ENCODE peak calls at places on chromosomes 4 and X, in eight cellular contexts. One of them, this sample, is unnamed.
A peak's percentile ranks its signal among the peaks of the same experiment; 100 is the strongest.

GRCh38 chr4:154332681-154333421 is 158.7 kb downstream of the DCHS2 start:
- DNase-seq in GM06990: peak; percentile 7
- DNase-seq in naive thymus-derived CD4-positive, alpha-beta T cell: peak; percentile 63
- DNase-seq in brain microvascular endothelial cell: peak; percentile 9
- DNase-seq in NCI-H510A: peak; percentile 70
- DNase-seq in CD4-positive, alpha-beta T cell: peak; percentile 4
- DNase-seq in adrenal gland: peak; percentile 26
- DNase-seq in heart left ventricle: no peak
- DNase-seq in this sample: peak; percentile 27

GRCh38 chrX:111447298-111447697 is 35.3 kb upstream of the DCX start:
- DNase-seq in adrenal gland: no peak
- DNase-seq in naive thymus-derived CD4-positive, alpha-beta T cell: no peak
- DNase-seq in brain microvascular endothelial cell: no peak
- DNase-seq in CD4-positive, alpha-beta T cell: no peak
- DNase-seq in GM06990: peak; percentile 0
- DNase-seq in heart left ventricle: no peak
- DNase-seq in NCI-H510A: peak; percentile 4
- DNase-seq in this sample: no peak

GRCh38 chr4:126678608-126679007 is 954.1 kb upstream of the INTU start:
- DNase-seq in naive thymus-derived CD4-positive, alpha-beta T cell: no peak
- DNase-seq in adrenal gland: no peak
- DNase-seq in heart left ventricle: no peak
- DNase-seq in NCI-H510A: peak; percentile 6
- DNase-seq in brain microvascular endothelial cell: no peak
- DNase-seq in CD4-positive, alpha-beta T cell: no peak
- DNase-seq in GM06990: no peak
- DNase-seq in this sample: no peak

GRCh38 chrX:71563921-71564320 is 14.3 kb upstream of the GCNA start:
- DNase-seq in heart left ventricle: no peak
- DNase-seq in brain microvascular endothelial cell: no peak
- DNase-seq in adrenal gland: no peak
- DNase-seq in CD4-positive, alpha-beta T cell: no peak
- DNase-seq in naive thymus-derived CD4-positive, alpha-beta T cell: no peak
- DNase-seq in GM06990: no peak
- DNase-seq in NCI-H510A: no peak
- DNase-seq in this sample: no peak

GRCh38 chr4:78652282-78652876 is 100.8 kb downstream of the ANXA3 start:
- DNase-seq in GM06990: no peak
- DNase-seq in heart left ventricle: peak; percentile 21
- DNase-seq in brain microvascular endothelial cell: no peak
- DNase-seq in NCI-H510A: no peak
- DNase-seq in naive thymus-derived CD4-positive, alpha-beta T cell: no peak
- DNase-seq in CD4-positive, alpha-beta T cell: no peak
- DNase-seq in adrenal gland: no peak
- DNase-seq in this sample: no peak

GRCh38 chr4:156388826-156389225 is 435.2 kb upstream of the CTSO start:
- DNase-seq in naive thymus-derived CD4-positive, alpha-beta T cell: no peak
- DNase-seq in adrenal gland: no peak
- DNase-seq in GM06990: no peak
- DNase-seq in heart left ventricle: no peak
- DNase-seq in NCI-H510A: no peak
- DNase-seq in CD4-positive, alpha-beta T cell: no peak
- DNase-seq in brain microvascular endothelial cell: peak; percentile 32
- DNase-seq in this sample: no peak

GRCh38 chrX:41730101-41730500 is 6.1 kb downstream of the GPR82 start:
- DNase-seq in GM06990: no peak
- DNase-seq in CD4-positive, alpha-beta T cell: no peak
- DNase-seq in naive thymus-derived CD4-positive, alpha-beta T cell: no peak
- DNase-seq in brain microvascular endothelial cell: no peak
- DNase-seq in adrenal gland: no peak
- DNase-seq in heart left ventricle: no peak
- DNase-seq in NCI-H510A: no peak
- DNase-seq in this sample: no peak

GRCh38 chr4:108272046-108272445 is 103.3 kb upstream of the LEF1 start:
- DNase-seq in GM06990: no peak
- DNase-seq in naive thymus-derived CD4-positive, alpha-beta T cell: no peak
- DNase-seq in NCI-H510A: no peak
- DNase-seq in brain microvascular endothelial cell: no peak
- DNase-seq in adrenal gland: no peak
- DNase-seq in CD4-positive, alpha-beta T cell: no peak
- DNase-seq in heart left ventricle: no peak
- DNase-seq in this sample: no peak

GRCh38 chrX:64885850-64886249 is 90.4 kb downstream of the ZC4H2 start:
- DNase-seq in heart left ventricle: no peak
- DNase-seq in GM06990: no peak
- DNase-seq in naive thymus-derived CD4-positive, alpha-beta T cell: no peak
- DNase-seq in brain microvascular endothelial cell: no peak
- DNase-seq in CD4-positive, alpha-beta T cell: no peak
- DNase-seq in adrenal gland: no peak
- DNase-seq in NCI-H510A: no peak
- DNase-seq in this sample: no peak

GRCh38 chrX:630922-631496 is 418 bp downstream of the SHOX start:
- DNase-seq in GM06990: no peak
- DNase-seq in adrenal gland: no peak
- DNase-seq in heart left ventricle: no peak
- DNase-seq in CD4-positive, alpha-beta T cell: no peak
- DNase-seq in NCI-H510A: no peak
- DNase-seq in naive thymus-derived CD4-positive, alpha-beta T cell: no peak
- DNase-seq in brain microvascular endothelial cell: no peak
- DNase-seq in this sample: no peak

GRCh38 chr4:183718876-183719275 is 59.8 kb downstream of the TRAPPC11 start:
- DNase-seq in CD4-positive, alpha-beta T cell: no peak
- DNase-seq in GM06990: no peak
- DNase-seq in heart left ventricle: no peak
- DNase-seq in naive thymus-derived CD4-positive, alpha-beta T cell: no peak
- DNase-seq in NCI-H510A: no peak
- DNase-seq in adrenal gland: no peak
- DNase-seq in brain microvascular endothelial cell: no peak
- DNase-seq in this sample: no peak

GRCh38 chr4:26858947-26859401 is 1.7 kb upstream of the STIM2 start:
- DNase-seq in CD4-positive, alpha-beta T cell: no peak
- DNase-seq in naive thymus-derived CD4-positive, alpha-beta T cell: no peak
- DNase-seq in adrenal gland: no peak
- DNase-seq in GM06990: no peak
- DNase-seq in brain microvascular endothelial cell: no peak
- DNase-seq in heart left ventricle: no peak
- DNase-seq in NCI-H510A: no peak
- DNase-seq in this sample: no peak

GRCh38 chr4:53463340-53463739 is 85.9 kb downstream of the FIP1L1 start:
- DNase-seq in naive thymus-derived CD4-positive, alpha-beta T cell: no peak
- DNase-seq in heart left ventricle: no peak
- DNase-seq in brain microvascular endothelial cell: no peak
- DNase-seq in NCI-H510A: no peak
- DNase-seq in adrenal gland: no peak
- DNase-seq in CD4-positive, alpha-beta T cell: no peak
- DNase-seq in GM06990: no peak
- DNase-seq in this sample: no peak

GRCh38 chr4:39936565-39937418 is 40.9 kb downstream of the PDS5A start:
- DNase-seq in CD4-positive, alpha-beta T cell: no peak
- DNase-seq in NCI-H510A: no peak
- DNase-seq in adrenal gland: no peak
- DNase-seq in GM06990: no peak
- DNase-seq in heart left ventricle: no peak
- DNase-seq in brain microvascular endothelial cell: no peak
- DNase-seq in naive thymus-derived CD4-positive, alpha-beta T cell: no peak
- DNase-seq in this sample: no peak

GRCh38 chr4:183405371-183405770 is 39.1 kb upstream of the CDKN2AIP start:
- DNase-seq in heart left ventricle: no peak
- DNase-seq in brain microvascular endothelial cell: no peak
- DNase-seq in CD4-positive, alpha-beta T cell: no peak
- DNase-seq in adrenal gland: no peak
- DNase-seq in naive thymus-derived CD4-positive, alpha-beta T cell: no peak
- DNase-seq in NCI-H510A: no peak
- DNase-seq in GM06990: no peak
- DNase-seq in this sample: no peak

GRCh38 chr4:40686081-40686913 is 56.6 kb upstream of the RBM47 start:
- DNase-seq in naive thymus-derived CD4-positive, alpha-beta T cell: no peak
- DNase-seq in CD4-positive, alpha-beta T cell: no peak
- DNase-seq in NCI-H510A: no peak
- DNase-seq in GM06990: no peak
- DNase-seq in heart left ventricle: no peak
- DNase-seq in brain microvascular endothelial cell: no peak
- DNase-seq in adrenal gland: no peak
- DNase-seq in this sample: no peak

GRCh38 chr4:79723507-79723906 is 315.5 kb upstream of the GK2 start:
- DNase-seq in heart left ventricle: no peak
- DNase-seq in GM06990: no peak
- DNase-seq in brain microvascular endothelial cell: no peak
- DNase-seq in adrenal gland: no peak
- DNase-seq in naive thymus-derived CD4-positive, alpha-beta T cell: no peak
- DNase-seq in CD4-positive, alpha-beta T cell: no peak
- DNase-seq in NCI-H510A: no peak
- DNase-seq in this sample: no peak

GRCh38 chr4:110682311-110682710 is 59.4 kb upstream of the PITX2 start:
- DNase-seq in adrenal gland: no peak
- DNase-seq in naive thymus-derived CD4-positive, alpha-beta T cell: no peak
- DNase-seq in CD4-positive, alpha-beta T cell: no peak
- DNase-seq in NCI-H510A: no peak
- DNase-seq in heart left ventricle: no peak
- DNase-seq in brain microvascular endothelial cell: no peak
- DNase-seq in GM06990: no peak
- DNase-seq in this sample: no peak

GRCh38 chr4:76607266-76607799 is 172.3 kb downstream of the SHROOM3 start:
- DNase-seq in brain microvascular endothelial cell: no peak
- DNase-seq in naive thymus-derived CD4-positive, alpha-beta T cell: no peak
- DNase-seq in NCI-H510A: no peak
- DNase-seq in heart left ventricle: no peak
- DNase-seq in adrenal gland: no peak
- DNase-seq in GM06990: peak; percentile 45
- DNase-seq in CD4-positive, alpha-beta T cell: no peak
- DNase-seq in this sample: no peak

GRCh38 chrX:69038188-69038587 is 127.1 kb downstream of the PJA1 start:
- DNase-seq in brain microvascular endothelial cell: no peak
- DNase-seq in heart left ventricle: no peak
- DNase-seq in GM06990: no peak
- DNase-seq in adrenal gland: peak; percentile 2
- DNase-seq in naive thymus-derived CD4-positive, alpha-beta T cell: no peak
- DNase-seq in CD4-positive, alpha-beta T cell: no peak
- DNase-seq in NCI-H510A: no peak
- DNase-seq in this sample: no peak

GRCh38 chrX:57985951-57986350 is 75.7 kb upstream of the ZXDA start:
- DNase-seq in naive thymus-derived CD4-positive, alpha-beta T cell: no peak
- DNase-seq in adrenal gland: no peak
- DNase-seq in heart left ventricle: no peak
- DNase-seq in CD4-positive, alpha-beta T cell: no peak
- DNase-seq in GM06990: no peak
- DNase-seq in brain microvascular endothelial cell: no peak
- DNase-seq in NCI-H510A: no peak
- DNase-seq in this sample: no peak

GRCh38 chrX:23317799-23318724 is 16.6 kb upstream of the PTCHD1 start:
- DNase-seq in brain microvascular endothelial cell: peak; percentile 12
- DNase-seq in CD4-positive, alpha-beta T cell: no peak
- DNase-seq in naive thymus-derived CD4-positive, alpha-beta T cell: no peak
- DNase-seq in heart left ventricle: no peak
- DNase-seq in NCI-H510A: no peak
- DNase-seq in GM06990: no peak
- DNase-seq in adrenal gland: no peak
- DNase-seq in this sample: peak; percentile 7

GRCh38 chr4:66558651-66559050 is 888.4 kb upstream of the EPHA5 start:
- DNase-seq in brain microvascular endothelial cell: no peak
- DNase-seq in CD4-positive, alpha-beta T cell: no peak
- DNase-seq in adrenal gland: no peak
- DNase-seq in naive thymus-derived CD4-positive, alpha-beta T cell: no peak
- DNase-seq in NCI-H510A: no peak
- DNase-seq in GM06990: no peak
- DNase-seq in heart left ventricle: no peak
- DNase-seq in this sample: no peak

GRCh38 chr4:118124977-118125376 is 90.7 kb downstream of the NDST3 start:
- DNase-seq in CD4-positive, alpha-beta T cell: no peak
- DNase-seq in GM06990: no peak
- DNase-seq in naive thymus-derived CD4-positive, alpha-beta T cell: no peak
- DNase-seq in NCI-H510A: no peak
- DNase-seq in heart left ventricle: no peak
- DNase-seq in adrenal gland: no peak
- DNase-seq in brain microvascular endothelial cell: no peak
- DNase-seq in this sample: no peak

GRCh38 chrX:138908577-138908976 is 197.1 kb upstream of the FGF13 start:
- DNase-seq in heart left ventricle: no peak
- DNase-seq in NCI-H510A: no peak
- DNase-seq in naive thymus-derived CD4-positive, alpha-beta T cell: no peak
- DNase-seq in GM06990: no peak
- DNase-seq in CD4-positive, alpha-beta T cell: no peak
- DNase-seq in brain microvascular endothelial cell: no peak
- DNase-seq in adrenal gland: no peak
- DNase-seq in this sample: no peak

GRCh38 chrX:20507901-20508620 is 241.4 kb upstream of the RPS6KA3 start:
- DNase-seq in GM06990: no peak
- DNase-seq in CD4-positive, alpha-beta T cell: no peak
- DNase-seq in brain microvascular endothelial cell: no peak
- DNase-seq in NCI-H510A: no peak
- DNase-seq in heart left ventricle: no peak
- DNase-seq in naive thymus-derived CD4-positive, alpha-beta T cell: no peak
- DNase-seq in adrenal gland: no peak
- DNase-seq in this sample: no peak

GRCh38 chr4:2570551-2571222 is 34.2 kb downstream of the FAM193A start:
- DNase-seq in heart left ventricle: peak; percentile 30
- DNase-seq in naive thymus-derived CD4-positive, alpha-beta T cell: peak; percentile 66
- DNase-seq in adrenal gland: no peak
- DNase-seq in CD4-positive, alpha-beta T cell: peak; percentile 9
- DNase-seq in brain microvascular endothelial cell: no peak
- DNase-seq in NCI-H510A: no peak
- DNase-seq in GM06990: peak; percentile 23
- DNase-seq in this sample: peak; percentile 55

GRCh38 chrX:40933132-40934078 is 151.8 kb upstream of the USP9X start:
- DNase-seq in CD4-positive, alpha-beta T cell: no peak
- DNase-seq in brain microvascular endothelial cell: peak; percentile 41
- DNase-seq in heart left ventricle: peak; percentile 21
- DNase-seq in naive thymus-derived CD4-positive, alpha-beta T cell: peak; percentile 30
- DNase-seq in GM06990: no peak
- DNase-seq in adrenal gland: no peak
- DNase-seq in NCI-H510A: no peak
- DNase-seq in this sample: no peak

GRCh38 chr4:142095886-142096605 is 459.7 kb downstream of the IL15 start:
- DNase-seq in CD4-positive, alpha-beta T cell: no peak
- DNase-seq in adrenal gland: peak; percentile 75
- DNase-seq in brain microvascular endothelial cell: peak; percentile 95
- DNase-seq in naive thymus-derived CD4-positive, alpha-beta T cell: no peak
- DNase-seq in NCI-H510A: no peak
- DNase-seq in GM06990: no peak
- DNase-seq in heart left ventricle: no peak
- DNase-seq in this sample: no peak

GRCh38 chrX:49167740-49168108 is 4.0 kb upstream of the PLP2 start:
- DNase-seq in CD4-positive, alpha-beta T cell: no peak
- DNase-seq in adrenal gland: no peak
- DNase-seq in GM06990: no peak
- DNase-seq in NCI-H510A: no peak
- DNase-seq in brain microvascular endothelial cell: no peak
- DNase-seq in naive thymus-derived CD4-positive, alpha-beta T cell: no peak
- DNase-seq in heart left ventricle: no peak
- DNase-seq in this sample: no peak

GRCh38 chrX:18855919-18856644 is 127.8 kb downstream of the PHKA2 start:
- DNase-seq in heart left ventricle: no peak
- DNase-seq in brain microvascular endothelial cell: peak; percentile 43
- DNase-seq in NCI-H510A: no peak
- DNase-seq in adrenal gland: no peak
- DNase-seq in GM06990: peak; percentile 77
- DNase-seq in CD4-positive, alpha-beta T cell: no peak
- DNase-seq in naive thymus-derived CD4-positive, alpha-beta T cell: no peak
- DNase-seq in this sample: no peak

GRCh38 chr4:22031423-22031822 is 82.9 kb upstream of the KCNIP4 start:
- DNase-seq in heart left ventricle: no peak
- DNase-seq in brain microvascular endothelial cell: no peak
- DNase-seq in CD4-positive, alpha-beta T cell: no peak
- DNase-seq in naive thymus-derived CD4-positive, alpha-beta T cell: no peak
- DNase-seq in GM06990: no peak
- DNase-seq in NCI-H510A: no peak
- DNase-seq in adrenal gland: no peak
- DNase-seq in this sample: no peak

GRCh38 chr4:85369703-85370380 is 105.1 kb upstream of the ARHGAP24 start:
- DNase-seq in NCI-H510A: no peak
- DNase-seq in brain microvascular endothelial cell: no peak
- DNase-seq in heart left ventricle: no peak
- DNase-seq in adrenal gland: no peak
- DNase-seq in GM06990: no peak
- DNase-seq in CD4-positive, alpha-beta T cell: no peak
- DNase-seq in naive thymus-derived CD4-positive, alpha-beta T cell: no peak
- DNase-seq in this sample: no peak

GRCh38 chr4:150828159-150828558 is 186.9 kb downstream of the LRBA start:
- DNase-seq in brain microvascular endothelial cell: no peak
- DNase-seq in NCI-H510A: no peak
- DNase-seq in adrenal gland: no peak
- DNase-seq in naive thymus-derived CD4-positive, alpha-beta T cell: no peak
- DNase-seq in CD4-positive, alpha-beta T cell: peak; percentile 9
- DNase-seq in GM06990: peak; percentile 74
- DNase-seq in heart left ventricle: no peak
- DNase-seq in this sample: peak; percentile 42

This sample was measured in activated gamma-delta T cell treated with Interleukin-2 at 50 U/mL for 16 hours.